ENCODE peak calls at places on chromosome 14, in seven cellular contexts. K is brain microvascular endothelial cell, H is endodermal cell, D is A549, U is suprapubic skin, R is HL-60, Y is cardiac muscle cell. X is an unnamed sample.

GRCh38 chr14:42683690-42684089 is 1077.0 kb downstream of the LRFN5 start:
- DNase-seq in K (no peak), H (no peak), D (no peak), U (no peak), R (no peak), Y (no peak), X (no peak)

GRCh38 chr14:55867726-55868125 is 250.5 kb upstream of the PELI2 start:
- DNase-seq in K (no peak), H (no peak), D (no peak), U (no peak), R (no peak), Y (no peak), X (no peak)

GRCh38 chr14:35340616-35341453 is 48.7 kb downstream of the PSMA6 start:
- DNase-seq in K (no peak), H (no peak), D (no peak), U (no peak), R (no peak), Y (no peak), X (no peak)

GRCh38 chr14:77026166-77026929 is 2.2 kb downstream of the IRF2BPL start:
- DNase-seq in K (no peak), H (peak; percentile 76), D (peak; percentile 75), U (peak; percentile 83), R (no peak), Y (peak; percentile 39), X (no peak)

GRCh38 chr14:63642656-63643382 is 1.1 kb upstream of the WDR89 start:
- DNase-seq in K (no peak), H (no peak), D (no peak), U (no peak), R (no peak), Y (no peak), X (no peak)

GRCh38 chr14:105482486-105483110 is 4.1 kb upstream of the CRIP1 start:
- DNase-seq in K (no peak), H (no peak), D (no peak), U (no peak), R (no peak), Y (no peak), X (no peak)

GRCh38 chr14:21309238-21309636 is 29.4 kb downstream of the RPGRIP1 start:
- DNase-seq in K (no peak), H (no peak), D (no peak), U (no peak), R (no peak), Y (no peak), X (no peak)

GRCh38 chr14:39469094-39469710 is 37.0 kb upstream of the FBXO33 start:
- DNase-seq in K (no peak), H (peak; percentile 85), D (peak; percentile 35), U (no peak), R (no peak), Y (peak; percentile 82), X (no peak)

GRCh38 chr14:84042992-84043391 is 1487.0 kb upstream of the FLRT2 start:
- DNase-seq in K (no peak), H (no peak), D (no peak), U (no peak), R (no peak), Y (peak; percentile 89), X (no peak)

GRCh38 chr14:98170580-98170979 is 1101.4 kb downstream of the BCL11B start:
- DNase-seq in K (no peak), H (no peak), D (no peak), U (no peak), R (no peak), Y (no peak), X (no peak)

GRCh38 chr14:54699087-54699530 is 132.2 kb downstream of the SAMD4A start:
- DNase-seq in K (no peak), H (no peak), D (no peak), U (no peak), R (no peak), Y (peak; percentile 90), X (no peak)

GRCh38 chr14:96584907-96585671 is 82.9 kb downstream of the PAPOLA start:
- DNase-seq in K (no peak), H (peak; percentile 30), D (no peak), U (peak; percentile 32), R (no peak), Y (no peak), X (no peak)

GRCh38 chr14:61671086-61671485 is 24.2 kb upstream of the HIF1A start:
- DNase-seq in K (no peak), H (no peak), D (no peak), U (no peak), R (no peak), Y (no peak), X (no peak)

GRCh38 chr14:104573930-104574329 is 5.6 kb upstream of the C14orf180 start:
- DNase-seq in K (no peak), H (no peak), D (no peak), U (no peak), R (no peak), Y (peak; percentile 84), X (no peak)

GRCh38 chr14:91394105-91395081 is 23.2 kb downstream of the CCDC88C start:
- DNase-seq in K (no peak), H (no peak), D (no peak), U (no peak), R (no peak), Y (no peak), X (no peak)
- H3K4me3 ChIP-seq in K (no peak overlapping the region), H (no peak overlapping the region), D (no peak overlapping the region), U (no peak overlapping the region), R (no peak overlapping the region), Y (no peak overlapping the region), X (no peak overlapping the region)

GRCh38 chr14:65100905-65101541 is 1.3 kb downstream of the MAX start:
- DNase-seq in K (no peak), H (no peak), D (no peak), U (no peak), R (no peak), Y (no peak), X (no peak)
- H3K4me3 ChIP-seq in K (peak overlapping the region; percentile 81), H (peak overlapping the region; percentile 78), D (peak overlapping the region; percentile 95), U (peak overlapping the region; percentile 94), R (peak overlapping the region; percentile 75), Y (peak overlapping the region; percentile 96), X (peak overlapping the region; percentile 79)

GRCh38 chr14:99947695-99948094 is 117.5 kb upstream of the EVL start:
- DNase-seq in K (no peak), H (no peak), D (no peak), U (no peak), R (peak; percentile 47), Y (no peak), X (no peak)

GRCh38 chr14:99943620-99944019 is 121.6 kb upstream of the EVL start:
- DNase-seq in K (no peak), H (no peak), D (no peak), U (no peak), R (no peak), Y (no peak), X (no peak)

GRCh38 chr14:99944241-99944651 is 121.0 kb upstream of the EVL start:
- DNase-seq in K (no peak), H (no peak), D (no peak), U (no peak), R (no peak), Y (no peak), X (no peak)

GRCh38 chr14:99946652-99947489 is 118.4 kb upstream of the EVL start:
- DNase-seq in K (no peak), H (peak; percentile 88), D (no peak), U (no peak), R (no peak), Y (peak; percentile 64), X (no peak)

DNA sequence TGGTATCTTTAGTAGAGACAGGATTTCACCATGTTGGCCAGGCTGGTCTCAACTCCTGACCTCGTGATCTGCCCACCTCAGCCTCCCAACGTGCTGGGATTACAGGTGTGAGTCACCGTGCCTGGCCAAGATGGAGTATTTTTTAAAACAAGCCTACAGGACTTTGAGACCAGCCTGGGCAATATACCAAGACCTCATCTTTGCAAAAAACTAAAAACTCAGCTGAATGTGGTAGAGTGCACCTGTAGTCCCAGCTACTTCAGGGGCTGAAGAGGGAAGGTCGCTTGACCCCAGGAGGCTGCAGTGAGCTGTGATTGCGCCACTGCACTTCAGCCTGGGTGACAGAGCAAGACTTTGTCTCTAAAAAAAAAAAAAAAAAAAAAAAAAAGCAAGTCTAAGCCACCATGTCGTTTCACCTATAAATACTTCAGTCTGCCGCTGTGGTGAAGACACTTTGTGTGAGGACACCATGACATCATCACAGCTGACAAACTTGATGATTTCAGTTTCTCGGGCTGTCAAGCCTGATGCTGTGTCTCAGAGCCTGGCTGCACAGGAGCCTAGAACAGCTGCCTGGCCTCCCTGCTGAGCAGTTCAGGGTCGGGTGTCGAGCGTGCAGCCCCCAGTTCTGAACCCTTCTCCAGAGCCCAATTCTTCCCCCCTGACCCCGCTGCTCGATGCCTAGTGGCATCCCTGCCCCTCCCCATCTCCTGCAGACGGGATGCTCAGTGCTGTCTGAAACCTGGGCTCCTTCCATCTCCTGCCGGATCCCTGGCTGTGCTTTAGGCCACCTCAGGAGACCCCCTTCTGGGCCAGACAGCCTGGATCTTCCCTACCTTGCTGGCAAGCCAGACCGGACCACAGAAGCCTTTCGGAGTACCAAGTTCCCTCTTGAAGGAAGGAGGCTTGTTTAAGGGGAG is 119.2 kb upstream of the EVL start:
- DNase-seq in K (no peak), H (no peak), D (no peak), U (no peak), R (no peak), Y (no peak), X (no peak)
- H3K4me3 ChIP-seq in K (no peak overlapping the region), H (no peak overlapping the region), D (no peak overlapping the region), U (peak overlapping the region; percentile 17), R (no peak overlapping the region), Y (peak overlapping the region; percentile 4), X (no peak overlapping the region)

GRCh38 chr14:101586531-101587402 is 25.5 kb downstream of the DIO3 start:
- DNase-seq in K (no peak), H (peak; percentile 28), D (no peak), U (peak; percentile 72), R (no peak), Y (no peak), X (no peak)
- H3K4me3 ChIP-seq in K (no peak overlapping the region), H (no peak overlapping the region), D (no peak overlapping the region), U (no peak overlapping the region), R (no peak overlapping the region), Y (no peak overlapping the region), X (no peak overlapping the region)

GRCh38 chr14:90454041-90455000 is 57.5 kb downstream of the CALM1 start:
- DNase-seq in K (peak; percentile 82), H (peak; percentile 99), D (peak; percentile 71), U (no peak), R (no peak), Y (peak; percentile 82), X (peak; percentile 37)
- H3K4me3 ChIP-seq in K (peak overlapping the region; percentile 43), H (peak overlapping the region; percentile 60), D (no peak overlapping the region), U (no peak overlapping the region), R (no peak overlapping the region), Y (peak overlapping the region; percentile 16), X (no peak overlapping the region)

GRCh38 chr14:89022274-89022673 is 197.8 kb downstream of the TTC8 start:
- DNase-seq in K (no peak), H (no peak), D (no peak), U (no peak), R (no peak), Y (no peak), X (no peak)

GRCh38 chr14:89028462-89029134 is 204.1 kb downstream of the TTC8 start:
- DNase-seq in K (no peak), H (no peak), D (no peak), U (no peak), R (no peak), Y (no peak), X (no peak)

GRCh38 chr14:89027097-89027740 is 202.8 kb downstream of the TTC8 start:
- DNase-seq in K (no peak), H (peak; percentile 83), D (peak; percentile 28), U (no peak), R (no peak), Y (peak; percentile 71), X (no peak)

GRCh38 chr14:89025581-89026236 is 201.3 kb downstream of the TTC8 start:
- DNase-seq in K (no peak), H (no peak), D (no peak), U (peak; percentile 85), R (no peak), Y (no peak), X (no peak)

GRCh38 chr14:89024691-89025090 is 200.2 kb downstream of the TTC8 start:
- DNase-seq in K (no peak), H (no peak), D (no peak), U (no peak), R (no peak), Y (no peak), X (no peak)
- H3K4me3 ChIP-seq in K (no peak overlapping the region), H (no peak overlapping the region), D (no peak overlapping the region), U (no peak overlapping the region), R (no peak overlapping the region), Y (no peak overlapping the region), X (no peak overlapping the region)